ENCODE peak calls at places on chromosomes 16 and 17, in eight cellular contexts. R is AML-193; U is naive B cell; A is activated T-cell treated with anti-CD3 and anti-CD28 coated beads, Interleukin-2, amount 50 U/mL, for 72 hours; Q is activated gamma-delta T cell treated with Interleukin-2 at 50 U/mL for 16 hours; D is COR-L47; I is AG08395; K is Calu3. W is an unnamed sample.

GRCh38 chr17:67469208-67469980 is 92.3 kb downstream of the PITPNC1 start:
- DNase-seq in R (no peak), U (no peak), A (peak; percentile 38), Q (no peak), D (no peak), I (no peak), K (no peak), W (no peak)

GRCh38 chr17:7834554-7834890 is 505 bp downstream of the KDM6B start:
- DNase-seq in R (no peak), U (no peak), A (peak; percentile 37), Q (peak; percentile 42), D (no peak), I (no peak), K (no peak), W (peak; percentile 33)

GRCh38 chr16:80604600-80605355 is 64.0 kb downstream of the DYNLRB2 start:
- DNase-seq in R (no peak), U (no peak), A (no peak), Q (no peak), D (no peak), I (no peak), K (no peak), W (no peak)

GRCh38 chr17:58786586-58787295 is 31.1 kb downstream of the PPM1E start:
- DNase-seq in R (no peak), U (no peak), A (no peak), Q (no peak), D (peak; percentile 16), I (peak; percentile 15), K (peak; percentile 10), W (no peak)

GRCh38 chr17:33292184-33292980 is 713 bp downstream of the ASIC2 start:
- DNase-seq in R (no peak), U (no peak), A (no peak), Q (no peak), D (no peak), I (no peak), K (no peak), W (peak; percentile 9)

GRCh38 chr17:55267777-55268648 is 3.3 kb downstream of the HLF start:
- DNase-seq in R (no peak), U (no peak), A (no peak), Q (no peak), D (no peak), I (no peak), K (no peak), W (no peak)

GRCh38 chr17:5667871-5668270 is 83.6 kb upstream of the NLRP1 start:
- DNase-seq in R (no peak), U (no peak), A (no peak), Q (no peak), D (no peak), I (peak; percentile 28), K (no peak), W (no peak)

GRCh38 chr16:29107299-29107698 is 122.4 kb downstream of the LAT start:
- DNase-seq in R (no peak), U (no peak), A (no peak), Q (no peak), D (no peak), I (no peak), K (peak; percentile 69), W (no peak)

GRCh38 chr17:8941520-8941919 is 24.0 kb downstream of the PIK3R5 start:
- DNase-seq in R (no peak), U (peak; percentile 40), A (peak; percentile 83), Q (peak; percentile 66), D (no peak), I (no peak), K (no peak), W (peak; percentile 24)

GRCh38 chr16:47887496-47887895 is 268.3 kb downstream of the ABCC12 start:
- DNase-seq in R (no peak), U (no peak), A (no peak), Q (no peak), D (no peak), I (peak; percentile 28), K (no peak), W (no peak)

GRCh38 chr16:12716658-12717057 is 87.0 kb downstream of the CPPED1 start:
- DNase-seq in R (no peak), U (no peak), A (no peak), Q (no peak), D (no peak), I (no peak), K (no peak), W (no peak)

GRCh38 chr17:74085434-74085833 is 118.0 kb upstream of the RPL38 start:
- DNase-seq in R (no peak), U (no peak), A (peak; percentile 2), Q (no peak), D (no peak), I (no peak), K (no peak), W (no peak)

GRCh38 chr17:44417553-44417952 is 28.1 kb upstream of the ITGA2B start:
- DNase-seq in R (no peak), U (no peak), A (peak; percentile 46), Q (no peak), D (no peak), I (peak; percentile 14), K (peak; percentile 35), W (no peak)

GRCh38 chr17:61402978-61403845 is 3.6 kb downstream of the TBX2 start:
- DNase-seq in R (no peak), U (no peak), A (no peak), Q (no peak), D (peak; percentile 2), I (no peak), K (no peak), W (no peak)

GRCh38 chr17:74356640-74357465 is 4.8 kb downstream of the BTBD17 start:
- DNase-seq in R (no peak), U (no peak), A (peak; percentile 21), Q (no peak), D (no peak), I (no peak), K (peak; percentile 17), W (no peak)

GRCh38 chr16:1708768-1709180 is 2.8 kb downstream of the MAPK8IP3 start:
- DNase-seq in R (no peak), U (no peak), A (no peak), Q (peak; percentile 45), D (no peak), I (no peak), K (no peak), W (no peak)

GRCh38 chr17:79874329-79874981 is 35.2 kb upstream of the CBX4 start:
- DNase-seq in R (peak; percentile 64), U (peak; percentile 21), A (peak; percentile 12), Q (peak; percentile 22), D (peak; percentile 12), I (peak; percentile 37), K (peak; percentile 55), W (peak; percentile 73)

GRCh38 chr16:30698139-30698815 is 694 bp upstream of the SRCAP start:
- DNase-seq in R (peak; percentile 75), U (peak; percentile 100), A (peak; percentile 99), Q (peak; percentile 99), D (peak; percentile 89), I (peak; percentile 100), K (peak; percentile 99), W (peak; percentile 100)

W was measured in germinal center.